ENCODE peak calls at places on chromosomes 12 and 14, in ten cellular contexts. X, M, Q, N, J, O, U, E, G and Y are unnamed samples.

GRCh38 chr12:131865196-131865875 is 29.1 kb upstream of the ULK1 start:
- DNase-seq in U (no peak), Q (peak; percentile 76), O (no peak), M (no peak), N (no peak), E (peak; percentile 53), J (no peak), X (no peak), G (peak; percentile 76), Y (no peak)

GRCh38 chr14:97994020-97994531 is 1196.9 kb downstream of the VRK1 start:
- DNase-seq in Q (no peak), E (no peak), O (no peak), G (no peak), U (no peak), J (no peak), X (no peak), M (no peak), N (no peak), Y (peak; percentile 52)

GRCh38 chr12:69042557-69042956 is 109.6 kb upstream of the CPM start:
- DNase-seq in Q (no peak), E (no peak), O (no peak), U (no peak), J (no peak), G (no peak), M (no peak), N (no peak), X (no peak), Y (no peak)

GRCh38 chr12:44362947-44363346 is 513.2 kb downstream of the NELL2 start:
- DNase-seq in Q (no peak), J (no peak), O (no peak), U (no peak), N (no peak), M (no peak), G (no peak), X (no peak), E (no peak), Y (no peak)

GRCh38 chr12:4288296-4289019 is 14.9 kb downstream of the CCND2 start:
- DNase-seq in N (peak; percentile 6), Q (no peak), G (no peak), O (no peak), X (no peak), M (no peak), E (no peak), U (no peak), J (no peak), Y (no peak)

GRCh38 chr12:53166837-53167236 is 13.7 kb upstream of the ZNF740 start:
- DNase-seq in J (no peak), N (no peak), Q (no peak), X (no peak), O (no peak), E (no peak), U (no peak), G (no peak), M (no peak), Y (no peak)

GRCh38 chr14:99757331-99758070 is 35.7 kb upstream of the EML1 start:
- DNase-seq in G (peak; percentile 43), E (peak; percentile 28), X (no peak), U (no peak), M (peak; percentile 78), O (peak; percentile 100), J (no peak), N (no peak), Q (peak; percentile 86), Y (no peak)

GRCh38 chr14:48575772-48576171 is 900.4 kb upstream of the MDGA2 start:
- DNase-seq in N (no peak), G (no peak), O (no peak), Q (no peak), E (no peak), J (no peak), X (no peak), M (no peak), U (no peak), Y (no peak)

GRCh38 chr14:105076805-105077648 is 11.8 kb upstream of the GPR132 start:
- DNase-seq in E (no peak), J (no peak), Q (no peak), M (no peak), U (no peak), N (no peak), O (no peak), G (no peak), X (no peak), Y (no peak)

GRCh38 chr14:61460853-61461611 is 139.7 kb downstream of the PRKCH start:
- DNase-seq in O (no peak), U (peak; percentile 33), M (no peak), N (peak; percentile 56), E (no peak), J (no peak), X (no peak), G (no peak), Q (peak; percentile 8), Y (peak; percentile 78)

GRCh38 chr12:70379856-70380255 is 13.8 kb downstream of the KCNMB4 start:
- DNase-seq in N (no peak), E (no peak), O (no peak), Q (no peak), J (no peak), U (no peak), X (no peak), G (no peak), M (no peak), Y (peak; percentile 32)

GRCh38 chr14:31297701-31298344 is 90.2 kb upstream of the HECTD1 start:
- DNase-seq in X (no peak), M (no peak), N (no peak), U (no peak), E (no peak), G (no peak), O (no peak), J (no peak), Q (no peak), Y (no peak)

GRCh38 chr12:102548543-102548942 is 68.2 kb upstream of the IGF1 start:
- DNase-seq in E (no peak), Q (no peak), M (no peak), U (peak; percentile 78), X (no peak), G (no peak), O (no peak), N (no peak), J (no peak), Y (no peak)

GRCh38 chr12:66107451-66107915 is 23.1 kb downstream of the LLPH start:
- DNase-seq in O (peak; percentile 89), X (peak; percentile 7), E (peak; percentile 27), G (peak; percentile 69), U (no peak), N (peak; percentile 39), M (peak; percentile 54), Q (peak; percentile 84), J (no peak), Y (peak; percentile 51)

GRCh38 chr12:89707623-89707991 is 1.0 kb downstream of the ATP2B1 start:
- DNase-seq in G (no peak), Q (no peak), J (no peak), N (peak; percentile 23), U (no peak), E (no peak), M (no peak), X (peak; percentile 3), O (no peak), Y (peak; percentile 37)

GRCh38 chr12:116257213-116257612 is 20.3 kb downstream of the MED13L start:
- DNase-seq in X (no peak), M (no peak), G (no peak), U (no peak), J (no peak), O (no peak), E (no peak), N (no peak), Q (no peak), Y (no peak)

GRCh38 chr12:29270001-29270400 is 111.0 kb downstream of the ERGIC2 start:
- DNase-seq in M (no peak), U (no peak), J (no peak), X (no peak), G (no peak), O (no peak), N (no peak), E (no peak), Q (no peak), Y (no peak)

GRCh38 chr14:29705801-29706200 is 221.8 kb downstream of the PRKD1 start:
- DNase-seq in E (no peak), M (no peak), G (no peak), X (no peak), N (no peak), U (no peak), J (no peak), Q (no peak), O (no peak), Y (no peak)

GRCh38 chr14:104941508-104942365 is 17.1 kb downstream of the PLD4 start:
- DNase-seq in E (no peak), U (no peak), J (no peak), M (no peak), N (no peak), Q (no peak), O (no peak), X (no peak), G (no peak), Y (no peak)

GRCh38 chr14:34498684-34499412 is 36.8 kb upstream of the SPTSSA start:
- DNase-seq in J (no peak), N (no peak), E (no peak), Q (no peak), X (no peak), U (no peak), O (no peak), M (peak; percentile 27), G (peak; percentile 38), Y (peak; percentile 14)

GRCh38 chr12:68356060-68356748 is 24.0 kb upstream of the MDM1 start:
- DNase-seq in Q (no peak), E (no peak), G (no peak), U (no peak), X (no peak), J (no peak), N (no peak), O (no peak), M (no peak), Y (no peak)

GRCh38 chr12:65666876-65667275 is 157.4 kb upstream of the HMGA2 start:
- DNase-seq in X (no peak), N (peak; percentile 19), Q (peak; percentile 79), O (no peak), J (no peak), M (no peak), E (no peak), U (no peak), G (no peak), Y (peak; percentile 49)

GRCh38 chr12:49342066-49342913 is 4.4 kb upstream of the DNAJC22 start:
- DNase-seq in U (peak; percentile 80), Q (peak; percentile 62), X (peak; percentile 63), G (no peak), M (no peak), J (peak; percentile 42), N (peak; percentile 92), O (no peak), E (no peak), Y (peak; percentile 92)

GRCh38 chr12:104737682-104738370 is 220.3 kb downstream of the SLC41A2 start:
- DNase-seq in U (no peak), J (no peak), O (no peak), G (no peak), E (no peak), M (no peak), Q (no peak), N (no peak), X (no peak), Y (no peak)

GRCh38 chr12:112184056-112184887 is 58.9 kb downstream of the TRAFD1 start:
- DNase-seq in G (no peak), N (no peak), X (no peak), U (no peak), J (no peak), O (no peak), Q (no peak), E (no peak), M (no peak), Y (no peak)

GRCh38 chr12:68227356-68227755 is 1.7 kb upstream of the IL26 start:
- DNase-seq in Q (no peak), O (no peak), U (no peak), J (no peak), E (no peak), N (no peak), G (no peak), M (no peak), X (no peak), Y (no peak)

GRCh38 chr14:63039800-63040380 is 5.4 kb downstream of the KCNH5 start:
- DNase-seq in X (no peak), Q (peak; percentile 50), G (peak; percentile 81), N (no peak), M (no peak), O (no peak), E (no peak), J (no peak), U (no peak), Y (no peak)

GRCh38 chr12:3977621-3978020 is 104.4 kb upstream of the PARP11 start:
- DNase-seq in M (no peak), X (no peak), J (no peak), E (no peak), U (no peak), O (no peak), Q (no peak), N (no peak), G (no peak), Y (no peak)